ENCODE peak calls at places on chromosomes 7 and 10, in eight cellular contexts. C is gastrocnemius medialis, Y is mucosa of descending colon, O is AG04449, Z is foreskin fibroblast, W is neural progenitor cell, D is psoas muscle, A is cardiac fibroblast. R is an unnamed sample.

GRCh38 chr7:368651-369475 is 78.9 kb downstream of the FOXL3 start:
- DNase-seq in D (peak), Y (peak), A (no peak), C (no peak), Z (no peak), O (no peak), W (no peak), R (no peak)

GRCh38 chr10:655184-655583 is 34.3 kb downstream of the DIP2C start:
- DNase-seq in Y (no peak), O (no peak), D (no peak), Z (no peak), W (no peak), A (no peak), C (no peak), R (no peak)

GRCh38 chr10:12541446-12542067 is 192.2 kb downstream of the CAMK1D start:
- DNase-seq in Y (no peak), A (no peak), D (no peak), W (no peak), C (no peak), Z (no peak), O (no peak), R (no peak)

GRCh38 chr10:62056660-62057059 is 155.2 kb downstream of the ARID5B start:
- DNase-seq in O (no peak), W (no peak), C (no peak), A (peak), Y (no peak), D (no peak), Z (no peak), R (no peak)

GRCh38 chr7:8515786-8516185 is 82.4 kb downstream of the NXPH1 start:
- DNase-seq in W (no peak), A (no peak), Z (no peak), O (no peak), Y (no peak), C (no peak), D (no peak), R (no peak)

GRCh38 chr10:96376483-96376882 is 17.7 kb upstream of the OPALIN start:
- DNase-seq in Y (no peak), C (no peak), D (no peak), W (no peak), O (no peak), Z (no peak), A (no peak), R (no peak)

GRCh38 chr7:151349507-151349853 is 7.9 kb downstream of the NUB1 start:
- DNase-seq in O (no peak), C (no peak), W (no peak), A (no peak), Y (peak), D (no peak), Z (no peak), R (no peak)

GRCh38 chr10:5647507-5648240 is 18.7 kb downstream of the ASB13 start:
- DNase-seq in C (no peak), W (no peak), O (no peak), A (no peak), Y (no peak), D (no peak), Z (no peak), R (no peak)

GRCh38 chr7:16881809-16882208 is at the start of gene AGR3:
- DNase-seq in W (no peak), Z (no peak), C (no peak), O (no peak), D (no peak), Y (no peak), A (no peak), R (no peak)

GRCh38 chr10:31319602-31320178 is 674 bp downstream of the ZEB1 start:
- DNase-seq in Z (peak), Y (no peak), O (no peak), A (peak), C (no peak), W (peak), D (no peak), R (no peak)

GRCh38 chr10:79275431-79275851 is 71.8 kb upstream of the PPIF start:
- DNase-seq in Y (no peak), Z (peak), W (no peak), O (no peak), D (peak), A (no peak), C (no peak), R (no peak)

GRCh38 chr10:91162495-91163268 is 57.8 kb upstream of the PCGF5 start:
- DNase-seq in D (peak), O (no peak), Z (peak), A (peak), Y (peak), W (peak), C (peak), R (peak)

GRCh38 chr7:475425-475728 is 44.3 kb downstream of the PDGFA start:
- DNase-seq in D (no peak), C (no peak), Z (no peak), A (no peak), Y (no peak), W (no peak), O (no peak), R (no peak)

GRCh38 chr10:121524138-121524817 is 74.0 kb downstream of the FGFR2 start:
- DNase-seq in O (no peak), A (no peak), D (no peak), Z (peak), Y (no peak), C (no peak), W (no peak), R (no peak)

GRCh38 chr10:83045731-83046130 is 1093.6 kb upstream of the GHITM start:
- DNase-seq in W (no peak), Z (no peak), C (no peak), A (no peak), Y (no peak), O (no peak), D (no peak), R (no peak)

GRCh38 chr7:142033154-142033553 is 37.5 kb downstream of the MGAM start:
- DNase-seq in Z (no peak), Y (no peak), O (no peak), A (no peak), D (no peak), C (no peak), W (no peak), R (no peak)

GRCh38 chr10:84837877-84838276 is 509.5 kb downstream of the CCSER2 start:
- DNase-seq in C (no peak), O (no peak), Y (no peak), D (no peak), Z (no peak), W (no peak), A (peak), R (no peak)

GRCh38 chr10:28139138-28139537 is 140.3 kb upstream of the ODAD2 start:
- DNase-seq in C (no peak), Y (no peak), Z (peak), O (no peak), D (no peak), W (no peak), A (peak), R (no peak)

GRCh38 chr10:103693070-103693811 is 162.1 kb downstream of the SH3PXD2A start:
- DNase-seq in O (no peak), D (no peak), W (peak), A (no peak), Z (peak), C (no peak), Y (peak), R (peak)

GRCh38 chr7:21526007-21526406 is 16.8 kb upstream of the DNAH11 start:
- DNase-seq in W (no peak), D (no peak), Y (no peak), O (no peak), C (no peak), Z (peak), A (peak), R (peak)

GRCh38 chr10:122746408-122746807 is 46.8 kb upstream of the C10orf120 start:
- DNase-seq in O (no peak), W (no peak), D (no peak), A (no peak), Y (no peak), C (no peak), Z (no peak), R (no peak)

GRCh38 chr7:47690902-47691558 is 109.1 kb upstream of the TNS3 start:
- DNase-seq in W (no peak), O (no peak), Z (peak), C (no peak), D (no peak), A (peak), Y (no peak), R (no peak)

GRCh38 chr10:43436291-43437140 is at the start of gene ZNF487:
- DNase-seq in A (peak), C (peak), O (no peak), D (peak), W (peak), Y (peak), Z (peak), R (peak)

GRCh38 chr10:79215531-79215930 is 131.7 kb upstream of the PPIF start:
- DNase-seq in D (no peak), Y (no peak), O (no peak), C (no peak), Z (no peak), W (no peak), A (no peak), R (no peak)

GRCh38 chr7:156220701-156221100 is 408.4 kb upstream of the SHH start:
- DNase-seq in O (no peak), A (no peak), C (no peak), Z (no peak), D (no peak), W (no peak), Y (no peak), R (no peak)

GRCh38 chr10:103653581-103654020 is 160.1 kb downstream of the NEURL1 start:
- DNase-seq in W (peak), C (no peak), Z (no peak), D (no peak), A (no peak), Y (peak), O (no peak), R (no peak)

GRCh38 chr7:97018775-97019535 is 5.7 kb downstream of the DLX5 start:
- DNase-seq in Y (no peak), W (peak), D (no peak), Z (no peak), A (no peak), C (no peak), O (no peak), R (no peak)

GRCh38 chr10:67114945-67115344 is 189.1 kb downstream of the LRRTM3 start:
- DNase-seq in W (no peak), A (no peak), Z (no peak), D (no peak), Y (no peak), C (no peak), O (no peak), R (no peak)

GRCh38 chr7:36657031-36657660 is 67.1 kb downstream of the AOAH start:
- DNase-seq in C (no peak), Z (no peak), O (no peak), A (no peak), Y (no peak), W (no peak), D (no peak), R (no peak)

GRCh38 chr7:150631084-150631824 is 931 bp downstream of the GIMAP6 start:
- DNase-seq in Z (no peak), D (peak), W (no peak), C (peak), A (no peak), O (no peak), Y (peak), R (no peak)

GRCh38 chr7:151058766-151059361 is 525 bp upstream of the SLC4A2 start:
- DNase-seq in O (no peak), Y (no peak), D (no peak), W (peak), A (peak), C (no peak), Z (peak), R (peak)

GRCh38 chr7:16615234-16615633 is 30.3 kb downstream of the ANKMY2 start:
- DNase-seq in D (no peak), A (no peak), Z (no peak), Y (no peak), O (no peak), C (no peak), W (peak), R (no peak)

GRCh38 chr10:86400705-86401587 is 34.4 kb upstream of the GRID1 start:
- DNase-seq in W (peak), Y (peak), O (no peak), D (peak), Z (peak), A (peak), C (no peak), R (peak)

GRCh38 chr10:124451227-124451807 is 1.5 kb upstream of the NKX1-2 start:
- DNase-seq in O (no peak), W (peak), D (no peak), A (no peak), Y (no peak), Z (no peak), C (no peak), R (no peak)

GRCh38 chr7:76236226-76236625 is 34.5 kb downstream of the SRRM3 start:
- DNase-seq in Y (no peak), A (no peak), W (no peak), O (no peak), D (no peak), Z (no peak), C (no peak), R (no peak)

GRCh38 chr7:76233538-76234281 is 32.0 kb downstream of the SRRM3 start:
- DNase-seq in Z (no peak), O (no peak), Y (no peak), C (no peak), A (peak), D (no peak), W (peak), R (no peak)

GRCh38 chr7:76234282-76234584 is 32.5 kb downstream of the SRRM3 start:
- DNase-seq in C (no peak), D (no peak), A (no peak), Z (no peak), O (no peak), Y (no peak), W (no peak), R (no peak)

GRCh38 chr7:76232698-76233097 is 31.0 kb downstream of the SRRM3 start:
- DNase-seq in A (no peak), Y (no peak), W (no peak), C (no peak), D (no peak), O (no peak), Z (no peak), R (no peak)

DNA sequence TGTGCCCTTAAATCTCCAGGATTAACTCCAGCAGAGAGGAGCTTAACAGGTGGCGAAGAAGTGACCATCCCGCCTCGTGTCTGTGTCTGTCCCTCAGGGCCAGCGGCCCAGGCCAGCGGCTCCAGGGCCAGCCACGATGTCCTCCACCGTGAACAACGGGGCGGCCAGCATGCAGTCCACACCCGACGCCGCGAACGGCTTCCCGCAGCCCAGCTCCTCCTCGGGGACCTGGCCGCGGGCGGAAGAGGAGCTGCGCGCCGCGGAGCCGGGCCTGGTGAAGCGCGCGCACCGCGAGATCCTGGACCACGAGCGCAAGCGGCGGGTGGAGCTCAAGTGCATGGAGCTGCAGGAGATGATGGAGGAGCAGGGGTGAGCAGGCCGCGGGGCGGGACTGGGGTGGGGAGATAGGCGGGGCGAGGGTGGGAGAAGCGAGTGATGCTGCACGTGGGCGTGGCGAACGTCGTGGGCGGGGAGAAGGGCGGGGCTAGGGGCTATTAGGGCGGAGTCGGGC is 33.3 kb downstream of the SRRM3 start:
- DNase-seq in A (peak), O (no peak), D (peak), C (peak), Z (peak), W (peak), Y (peak), R (no peak)
- H3K4me3 ChIP-seq in A (peak), O (peak), D (peak), C (peak), Z (peak), W (peak), Y (no peak), R (no peak)

DNA sequence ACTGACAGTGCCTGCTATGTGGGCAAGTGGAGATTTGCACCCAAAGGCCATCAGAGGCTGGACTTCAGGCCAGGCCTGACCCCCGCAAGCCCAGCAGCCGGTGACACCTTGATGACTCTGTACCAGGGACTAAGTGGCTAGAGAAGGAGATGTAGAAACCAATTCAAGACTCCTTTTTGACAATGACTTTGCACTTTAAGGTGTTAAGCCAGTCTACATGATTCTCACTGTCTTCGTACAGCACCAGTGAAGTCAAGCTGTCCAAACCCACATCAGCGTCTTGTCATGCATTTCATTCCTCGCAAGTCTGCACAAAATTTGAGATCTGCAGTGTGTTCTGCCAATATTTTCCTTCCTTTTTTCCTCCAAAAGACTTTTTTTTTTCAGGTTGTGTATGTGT is 169.2 kb downstream of the TEX36 start:
- DNase-seq in Z (no peak), Y (no peak), C (no peak), D (no peak), O (no peak), A (no peak), W (no peak), R (no peak)
- TF ChIP-seq CTCF in Z (no peak), Y (no peak), C (no peak), D (no peak), O (no peak), A (no peak), W (no peak), R (no peak)

GRCh38 chr10:120077707-120078492 is 185.4 kb downstream of the SEC23IP start:
- DNase-seq in Y (no peak), A (no peak), C (no peak), W (peak), Z (no peak), O (no peak), D (no peak), R (no peak)
- H3K4me3 ChIP-seq in Y (no peak), A (no peak), C (no peak), W (no peak), Z (no peak), O (no peak), D (no peak), R (no peak)

GRCh38 chr7:30736291-30736690 is 15.6 kb upstream of the INMT start:
- DNase-seq in A (no peak), O (no peak), W (no peak), Z (no peak), Y (no peak), C (no peak), D (no peak), R (no peak)

GRCh38 chr7:30739691-30740090 is 12.2 kb upstream of the INMT start:
- DNase-seq in Y (no peak), D (no peak), W (no peak), A (no peak), O (no peak), Z (no peak), C (no peak), R (no peak)

GRCh38 chr7:30735631-30736030 is 16.3 kb upstream of the INMT start:
- DNase-seq in D (no peak), O (no peak), A (no peak), W (no peak), Y (no peak), Z (no peak), C (no peak), R (no peak)

GRCh38 chr7:30740417-30741181 is 11.3 kb upstream of the INMT start:
- DNase-seq in O (no peak), W (peak), D (peak), Z (peak), Y (peak), C (peak), A (peak), R (peak)

DNA sequence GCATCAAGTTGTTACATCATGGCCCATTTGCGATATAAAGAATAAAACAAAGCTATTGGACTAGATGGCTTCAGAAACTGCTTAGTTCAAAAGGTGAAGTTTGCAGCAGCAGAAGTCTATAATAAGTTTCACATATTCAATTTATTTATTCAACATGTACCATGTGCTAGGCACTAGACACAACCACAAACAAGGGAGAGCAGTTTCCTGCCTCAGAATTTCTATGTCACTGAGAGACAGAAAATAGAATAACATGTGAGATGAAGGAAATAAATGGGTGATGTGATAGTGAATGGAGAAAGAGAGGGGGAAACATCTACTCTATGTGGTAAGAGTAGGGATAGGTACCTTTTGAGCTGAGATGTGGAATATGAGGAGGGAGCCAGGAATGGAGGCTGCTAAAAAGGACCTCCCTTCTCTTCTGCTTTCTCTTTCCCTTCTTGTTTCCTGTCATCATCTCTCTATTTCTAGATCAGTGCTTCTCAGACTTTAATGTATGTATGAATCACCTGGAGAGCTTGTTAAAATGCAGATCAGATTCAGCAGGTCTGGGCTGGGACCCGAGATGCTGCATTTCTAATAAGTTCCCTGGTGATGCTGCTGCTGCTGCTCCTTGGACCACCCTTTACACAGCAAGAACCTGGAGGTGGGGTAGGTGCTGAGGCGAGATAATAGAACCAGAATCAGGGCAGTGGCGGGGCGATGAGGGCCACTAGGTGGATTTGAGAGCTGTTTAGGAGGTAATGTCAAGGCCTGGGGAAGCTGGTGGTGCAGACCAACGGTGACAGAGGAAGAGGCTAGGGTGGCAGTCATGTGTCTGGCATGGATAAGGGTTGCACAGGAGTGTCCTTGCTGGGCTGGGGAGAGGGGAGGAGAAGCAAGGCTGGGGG is 13.7 kb upstream of the INMT start:
- DNase-seq in D (no peak), A (no peak), C (no peak), Z (no peak), Y (no peak), W (no peak), O (no peak), R (no peak)
- TF ChIP-seq CTCF in D (no peak), A (no peak), C (no peak), Z (no peak), Y (no peak), W (no peak), O (no peak), R (no peak)

R was measured in MM.1S.